ENCODE peak calls at places on chromosomes 1 and 21, in nine cellular contexts. T is lower leg skin, C is brain microvascular endothelial cell, L is NB4, V is MM.1S, U is NT2/D1, S is uterus, X is upper lobe of left lung, Y is SJSA1. K is an unnamed sample.

GRCh38 chr1:71231751-71232150 is 150.9 kb upstream of the ZRANB2 start:
- DNase-seq in T (no peak), C (no peak), L (no peak), V (no peak), U (no peak), S (no peak), X (no peak), Y (no peak), K (no peak)

GRCh38 chr1:185843297-185843869 is 109.2 kb downstream of the HMCN1 start:
- DNase-seq in T (no peak), C (no peak), L (no peak), V (no peak), U (no peak), S (no peak), X (no peak), Y (no peak), K (no peak)

GRCh38 chr1:84504580-84505021 is 1.6 kb upstream of the SPATA1 start:
- DNase-seq in T (no peak), C (peak), L (peak), V (no peak), U (no peak), S (no peak), X (no peak), Y (peak), K (no peak)

GRCh38 chr1:157494093-157494492 is 58.2 kb downstream of the FCRL5 start:
- DNase-seq in T (no peak), C (no peak), L (no peak), V (no peak), U (no peak), S (no peak), X (no peak), Y (no peak), K (no peak)

GRCh38 chr1:79042117-79042516 is 35.6 kb upstream of the ADGRL4 start:
- DNase-seq in T (no peak), C (no peak), L (peak), V (no peak), U (no peak), S (no peak), X (no peak), Y (peak), K (no peak)

GRCh38 chr21:27275294-27275927 is 308.5 kb upstream of the ADAMTS5 start:
- DNase-seq in T (no peak), C (peak), L (peak), V (no peak), U (no peak), S (no peak), X (no peak), Y (peak), K (no peak)

GRCh38 chr1:69987881-69988280 is 217.5 kb downstream of the LRRC40 start:
- DNase-seq in T (no peak), C (no peak), L (no peak), V (no peak), U (no peak), S (no peak), X (no peak), Y (no peak), K (no peak)

GRCh38 chr1:162666006-162666645 is 33.9 kb downstream of the DDR2 start:
- DNase-seq in T (no peak), C (no peak), L (no peak), V (no peak), U (no peak), S (no peak), X (no peak), Y (no peak), K (no peak)

GRCh38 chr21:33374874-33375644 is 28.2 kb upstream of the IFNGR2 start:
- DNase-seq in T (no peak), C (no peak), L (no peak), V (no peak), U (no peak), S (no peak), X (no peak), Y (no peak), K (no peak)

DNA sequence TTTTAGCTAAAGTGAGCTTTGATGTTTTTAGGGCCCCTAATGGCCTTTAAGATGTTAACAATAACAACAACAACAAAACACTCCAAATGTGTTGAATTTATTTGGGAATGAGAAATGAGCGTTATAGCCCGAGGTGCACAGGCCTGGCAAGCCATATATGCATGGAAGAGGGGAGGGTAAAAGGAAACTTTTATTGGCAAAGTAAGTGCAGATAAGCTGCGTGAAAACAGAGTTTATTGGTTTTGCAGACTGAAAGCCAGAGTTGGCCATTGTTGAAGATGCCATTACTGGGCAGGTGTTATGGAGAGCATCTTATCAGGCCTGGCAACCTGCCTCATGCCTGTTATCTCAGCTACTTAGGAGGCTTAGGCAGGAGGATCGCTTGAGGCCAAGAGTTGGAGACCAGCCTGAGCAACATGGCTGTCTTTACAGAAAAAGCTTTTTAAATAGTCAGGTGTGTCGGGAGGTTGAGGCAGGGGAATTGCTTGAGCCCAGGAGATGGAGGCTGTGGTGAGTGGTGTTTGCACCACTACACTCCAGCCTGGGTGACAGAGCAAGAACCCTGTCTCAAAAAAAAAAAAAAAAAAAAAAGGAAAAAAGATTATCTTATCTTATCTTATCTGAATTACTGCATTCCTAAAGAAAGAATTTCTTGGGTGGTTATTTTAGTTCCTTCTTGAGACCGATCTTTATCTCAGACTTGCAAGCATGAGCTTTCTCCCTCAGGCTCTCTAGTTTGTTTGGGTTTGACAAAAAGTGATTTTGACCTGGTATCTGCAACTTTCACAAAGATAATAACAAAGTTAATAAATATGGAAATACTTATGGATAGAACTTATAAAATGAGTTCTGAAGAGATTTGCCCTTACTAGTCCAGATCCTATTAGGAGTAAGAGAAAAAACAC is 1.7 kb downstream of the PATJ start:
- DNase-seq in T (no peak), C (peak), L (no peak), V (no peak), U (no peak), S (no peak), X (no peak), Y (no peak), K (no peak)
- H3K4me3 ChIP-seq in T (no peak), C (no peak), L (no peak), V (no peak), U (no peak), S (no peak), X (peak), Y (no peak), K (peak)

GRCh38 chr1:114153051-114153620 is 533 bp downstream of the SYT6 start:
- DNase-seq in T (no peak), C (no peak), L (no peak), V (no peak), U (no peak), S (peak), X (no peak), Y (no peak), K (no peak)
- H3K4me3 ChIP-seq in T (no peak), C (no peak), L (no peak), V (no peak), U (peak), S (peak), X (peak), Y (no peak), K (peak)

DNA sequence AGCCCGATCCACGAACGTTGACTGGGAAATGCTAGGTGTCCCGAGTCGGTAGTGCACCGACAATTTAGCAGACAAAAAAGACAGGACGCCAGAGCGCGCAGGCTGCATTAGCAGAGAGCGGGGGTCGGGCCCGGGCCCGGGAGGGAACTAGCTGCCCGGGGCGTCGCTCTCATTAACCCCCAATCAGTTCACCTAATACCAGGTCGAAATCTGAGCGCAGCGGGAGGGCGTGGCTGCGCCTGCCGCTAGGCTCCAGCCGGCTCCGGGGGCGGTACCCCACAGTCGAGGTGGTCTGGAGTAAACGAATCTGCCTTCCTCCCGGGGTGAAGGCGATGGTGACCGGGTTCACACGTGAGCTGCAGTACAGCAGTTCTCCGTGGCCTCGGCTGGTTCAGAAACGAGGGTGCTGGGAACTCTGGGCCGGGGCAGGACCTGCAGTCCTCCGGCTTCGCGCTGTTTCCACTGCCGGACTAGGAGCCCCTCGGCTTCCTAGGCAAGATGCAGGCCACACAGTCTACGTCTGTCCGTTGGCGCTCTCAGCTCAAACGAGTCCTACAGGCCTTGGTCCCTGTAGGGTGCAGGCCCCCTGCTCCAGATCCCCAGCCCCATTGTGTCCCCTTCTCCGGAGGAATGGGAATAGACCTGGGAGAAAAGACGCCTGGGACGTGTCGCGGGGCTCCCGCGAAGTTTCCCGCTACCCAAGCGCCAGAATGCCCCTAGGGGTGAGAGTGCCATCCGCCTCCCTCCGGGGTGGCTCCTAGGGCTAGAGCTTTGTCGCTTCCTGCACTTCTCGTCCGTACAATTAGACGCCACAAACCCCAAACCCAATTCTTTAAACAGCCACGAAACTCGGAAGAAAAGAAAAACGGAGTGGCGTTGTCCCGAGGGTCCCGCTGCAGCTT is 2.0 kb downstream of the GFI1 start:
- DNase-seq in T (no peak), C (no peak), L (peak), V (peak), U (no peak), S (no peak), X (peak), Y (peak), K (no peak)
- H3K4me3 ChIP-seq in T (peak), C (peak), L (peak), V (peak), U (peak), S (peak), X (peak), Y (peak), K (peak)

DNA sequence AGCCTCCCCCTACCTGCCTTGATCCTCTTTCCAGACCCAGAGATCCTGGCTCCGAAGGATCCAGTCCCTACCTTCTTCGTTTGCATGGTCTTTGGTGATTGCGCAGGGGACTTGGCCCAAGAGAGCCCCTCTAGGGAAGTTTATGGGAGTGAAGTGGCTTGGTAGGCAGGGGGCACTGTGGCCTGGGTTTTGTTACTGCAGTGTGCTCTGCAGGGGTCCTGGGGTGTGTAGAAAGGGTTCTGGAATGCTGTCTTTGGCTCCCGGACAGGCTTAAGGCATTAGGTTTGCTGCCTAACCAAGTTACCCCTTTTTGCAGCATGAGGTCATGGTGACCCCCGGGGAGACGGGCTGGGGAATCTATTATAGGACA is 3.8 kb downstream of the ATP8B2 start:
- DNase-seq in T (no peak), C (peak), L (peak), V (no peak), U (peak), S (no peak), X (no peak), Y (no peak), K (no peak)
- H3K4me3 ChIP-seq in T (no peak), C (peak), L (no peak), V (peak), U (peak), S (peak), X (peak), Y (no peak), K (peak)

DNA sequence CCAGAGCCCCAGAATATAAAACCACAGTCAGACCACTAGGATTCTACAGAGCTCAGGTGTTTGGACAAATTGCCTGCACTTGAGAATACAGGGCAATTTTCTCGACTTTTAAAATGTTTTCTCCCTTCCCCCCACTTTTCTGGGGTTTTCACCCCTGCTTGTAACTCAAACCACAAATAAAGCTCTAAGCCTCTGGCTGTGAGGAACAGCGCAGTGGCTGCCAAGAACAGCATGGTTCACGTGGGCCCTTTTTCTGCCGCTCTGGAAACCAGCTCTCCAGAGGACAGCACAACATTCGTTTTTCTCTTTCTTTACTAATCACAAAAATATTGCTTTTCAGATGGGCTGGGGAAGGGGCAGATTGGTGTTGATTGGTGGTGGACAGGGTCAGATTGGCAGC is 102.2 kb upstream of the JUN start:
- DNase-seq in T (no peak), C (no peak), L (peak), V (no peak), U (no peak), S (no peak), X (no peak), Y (no peak), K (no peak)
- H3K4me3 ChIP-seq in T (no peak), C (no peak), L (no peak), V (no peak), U (no peak), S (no peak), X (no peak), Y (no peak), K (no peak)

DNA sequence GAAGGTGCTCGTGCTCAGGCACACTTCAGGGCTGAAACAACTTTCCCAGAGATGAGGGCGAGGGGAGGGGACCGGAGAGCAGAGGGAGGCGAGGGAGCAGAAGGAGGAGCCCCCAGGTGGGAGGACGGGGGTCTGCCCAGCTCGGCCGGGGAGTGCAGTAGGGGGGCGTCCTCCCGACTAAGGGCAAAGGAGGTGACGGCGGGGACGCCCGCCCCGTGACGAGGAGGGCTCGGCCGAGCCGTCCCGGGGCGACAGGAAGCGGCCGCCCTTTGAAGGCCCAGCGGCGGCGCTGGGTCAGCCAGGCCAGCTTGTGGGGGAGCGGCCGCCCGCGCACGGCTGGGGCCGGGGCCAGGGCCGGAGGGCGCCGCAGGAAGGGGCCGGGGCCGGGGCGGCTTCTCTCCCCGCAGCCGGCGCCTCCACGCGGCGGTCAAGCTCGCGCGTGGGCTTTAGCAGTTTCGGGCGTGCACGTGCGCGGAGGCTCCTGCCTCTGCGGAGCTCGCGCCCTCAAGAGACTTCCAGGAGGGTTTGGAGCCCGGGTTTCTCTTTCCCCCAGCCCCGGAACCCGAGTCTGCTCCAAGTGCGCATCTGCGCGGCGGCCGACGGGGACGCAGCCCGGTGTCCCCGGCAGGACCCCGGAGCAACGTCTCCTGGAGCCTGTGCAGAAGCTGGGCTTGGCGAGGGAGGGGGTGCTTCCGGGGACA is 100.8 kb upstream of the SLC45A1 start:
- DNase-seq in T (no peak), C (no peak), L (no peak), V (no peak), U (no peak), S (peak), X (peak), Y (no peak), K (no peak)
- H3K4me3 ChIP-seq in T (no peak), C (peak), L (no peak), V (no peak), U (peak), S (peak), X (peak), Y (no peak), K (peak)

GRCh38 chr1:153546371-153546770 is 765 bp upstream of the S100A4 start:
- DNase-seq in T (no peak), C (no peak), L (no peak), V (no peak), U (no peak), S (no peak), X (no peak), Y (no peak), K (no peak)
- H3K4me3 ChIP-seq in T (no peak), C (no peak), L (peak), V (no peak), U (no peak), S (no peak), X (peak), Y (no peak), K (peak)

DNA sequence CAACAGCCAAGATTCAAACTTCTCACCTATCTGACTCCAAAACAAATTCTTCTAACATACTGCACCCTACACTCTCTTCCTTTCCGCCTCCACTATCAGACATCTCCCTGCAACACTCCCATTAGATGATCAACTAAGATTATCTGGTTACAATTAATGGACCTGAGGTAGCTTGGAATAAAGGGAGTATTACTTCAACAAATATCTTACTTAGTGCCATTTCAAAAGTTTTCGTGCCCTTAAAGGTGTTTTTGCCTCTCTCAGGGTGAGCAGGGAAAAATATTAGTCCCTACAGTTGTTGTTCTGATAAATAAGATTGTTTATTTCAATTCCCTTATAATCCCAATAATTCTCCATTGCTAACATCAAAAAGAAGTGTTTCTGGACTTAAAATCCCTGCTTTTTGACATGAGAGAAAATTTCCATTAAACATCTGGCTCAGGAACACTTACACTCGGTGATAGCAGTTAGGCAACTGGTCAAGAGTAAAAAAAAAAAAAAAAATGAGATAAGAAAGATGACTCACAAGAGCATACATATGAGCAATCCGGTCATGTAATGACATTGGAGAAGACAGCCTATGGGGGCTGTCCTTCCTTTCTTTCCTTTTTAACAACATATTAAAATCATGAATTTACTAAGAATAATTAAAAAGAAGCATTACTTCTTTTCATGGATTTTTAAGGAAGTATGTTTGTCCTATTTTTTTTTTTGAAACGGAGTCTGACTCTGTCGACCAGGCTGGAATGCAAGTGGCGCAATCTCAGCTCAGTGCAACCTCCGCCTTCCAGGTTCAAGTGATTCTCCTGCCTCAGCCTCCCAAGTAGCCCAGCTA is 7.6 kb downstream of the RSBN1 start:
- DNase-seq in T (no peak), C (peak), L (peak), V (no peak), U (no peak), S (no peak), X (no peak), Y (peak), K (no peak)
- H3K4me3 ChIP-seq in T (no peak), C (no peak), L (no peak), V (no peak), U (no peak), S (no peak), X (no peak), Y (no peak), K (no peak)

DNA sequence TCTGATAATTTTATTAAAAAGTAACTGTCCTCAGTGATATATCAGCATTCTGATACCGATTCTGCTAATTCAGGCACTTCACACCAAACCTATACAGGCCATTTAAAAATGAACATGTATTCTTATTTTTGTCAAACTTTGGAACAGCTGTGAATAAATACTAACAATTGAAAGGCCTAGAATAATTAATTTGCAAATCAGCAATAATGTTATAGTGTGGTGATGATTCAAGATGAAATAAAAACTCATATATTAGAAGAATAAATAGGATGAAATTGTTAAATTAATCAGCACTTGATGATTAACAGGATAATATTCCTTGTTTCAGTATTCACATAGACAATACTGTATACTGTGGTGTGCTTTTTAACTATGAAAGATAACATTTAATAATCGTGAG is 9.9 kb downstream of the CDKN2C start:
- DNase-seq in T (no peak), C (no peak), L (no peak), V (no peak), U (no peak), S (no peak), X (no peak), Y (peak), K (no peak)
- H3K4me3 ChIP-seq in T (no peak), C (no peak), L (peak), V (no peak), U (no peak), S (no peak), X (no peak), Y (peak), K (no peak)

GRCh38 chr1:232182206-232182605 is 447.7 kb downstream of the SIPA1L2 start:
- DNase-seq in T (no peak), C (no peak), L (no peak), V (no peak), U (no peak), S (no peak), X (no peak), Y (no peak), K (no peak)

GRCh38 chr1:232183266-232183800 is 446.6 kb downstream of the SIPA1L2 start:
- DNase-seq in T (no peak), C (no peak), L (no peak), V (no peak), U (no peak), S (no peak), X (no peak), Y (no peak), K (no peak)

GRCh38 chr1:232178191-232178590 is 451.7 kb downstream of the SIPA1L2 start:
- DNase-seq in T (no peak), C (no peak), L (no peak), V (no peak), U (no peak), S (no peak), X (no peak), Y (no peak), K (no peak)

GRCh38 chr1:232177438-232177837 is 452.5 kb downstream of the SIPA1L2 start:
- DNase-seq in T (no peak), C (no peak), L (no peak), V (no peak), U (no peak), S (no peak), X (no peak), Y (no peak), K (no peak)

GRCh38 chr1:232179896-232180760 is 449.8 kb downstream of the SIPA1L2 start:
- DNase-seq in T (no peak), C (no peak), L (no peak), V (no peak), U (no peak), S (no peak), X (peak), Y (no peak), K (no peak)
- H3K4me3 ChIP-seq in T (no peak), C (no peak), L (no peak), V (no peak), U (no peak), S (no peak), X (no peak), Y (no peak), K (no peak)